ENCODE peak calls at places on chromosomes 6 and 20, in six cellular contexts. I is fibroblast of mammary gland; F is DND-41; Q is CD8-positive, alpha-beta T cell; S is COR-L47; M is WTC11. J is an unnamed sample.

GRCh38 chr20:24647713-24648112 is 178.3 kb downstream of the SYNDIG1 start:
- DNase-seq in Q (no peak), F (no peak), I (no peak), M (no peak), S (no peak), J (no peak)

GRCh38 chr6:17633465-17634188 is 33.5 kb downstream of the FAM8A1 start:
- DNase-seq in Q (no peak), F (no peak), S (no peak), M (no peak), I (no peak), J (no peak)

GRCh38 chr6:16058188-16058780 is 70.6 kb upstream of the MYLIP start:
- DNase-seq in S (no peak), I (no peak), M (no peak), F (no peak), Q (no peak), J (no peak)

GRCh38 chr20:10115021-10115420 is 80.2 kb downstream of the ANKEF1 start:
- DNase-seq in F (no peak), M (no peak), I (peak), Q (no peak), S (no peak), J (no peak)

GRCh38 chr20:44357555-44358130 is 2.1 kb downstream of the HNF4A start:
- DNase-seq in M (no peak), F (no peak), I (no peak), Q (no peak), S (no peak), J (no peak)

GRCh38 chr6:137286926-137287325 is 67.7 kb upstream of the IFNGR1 start:
- DNase-seq in Q (no peak), M (no peak), S (no peak), F (no peak), I (peak), J (no peak)

GRCh38 chr20:17823382-17824144 is 123.8 kb downstream of the BANF2 start:
- DNase-seq in Q (no peak), F (no peak), M (no peak), S (no peak), I (no peak), J (no peak)

GRCh38 chr20:8393356-8393755 is 261.3 kb downstream of the PLCB1 start:
- DNase-seq in F (no peak), S (no peak), Q (no peak), I (no peak), M (no peak), J (no peak)

GRCh38 chr20:51941503-51941902 is 139.2 kb upstream of the SALL4 start:
- DNase-seq in M (no peak), Q (no peak), I (no peak), S (no peak), F (no peak), J (no peak)

GRCh38 chr6:156779206-156780116 is 2.3 kb downstream of the ARID1B start:
- DNase-seq in F (peak), I (no peak), Q (peak), M (peak), S (no peak), J (peak)

GRCh38 chr20:6582449-6582848 is 185.0 kb upstream of the BMP2 start:
- DNase-seq in S (no peak), Q (no peak), I (no peak), F (no peak), M (no peak), J (no peak)

GRCh38 chr6:14266266-14266665 is 148.7 kb downstream of the CD83 start:
- DNase-seq in S (no peak), F (no peak), I (no peak), Q (no peak), M (no peak), J (no peak)

GRCh38 chr20:60034231-60035110 is 76.2 kb downstream of the CDH26 start:
- DNase-seq in I (no peak), M (no peak), S (no peak), F (no peak), Q (no peak), J (no peak)

GRCh38 chr20:58471161-58471834 is 43.9 kb downstream of the APCDD1L start:
- DNase-seq in F (no peak), Q (no peak), S (no peak), I (peak), M (no peak), J (no peak)

GRCh38 chr6:11806561-11807317 is 28.1 kb upstream of the ADTRP start:
- DNase-seq in M (no peak), F (peak), I (no peak), S (no peak), Q (no peak), J (no peak)

GRCh38 chr20:1684872-1685271 is 27.3 kb upstream of the SIRPG start:
- DNase-seq in Q (no peak), F (no peak), M (no peak), S (no peak), I (no peak), J (no peak)

GRCh38 chr20:63145156-63145555 is 70.8 kb downstream of the YTHDF1 start:
- DNase-seq in S (no peak), M (no peak), F (no peak), I (peak), Q (no peak), J (no peak)

GRCh38 chr6:121533321-121533841 is 97.9 kb downstream of the GJA1 start:
- DNase-seq in Q (no peak), I (no peak), F (no peak), M (no peak), S (peak), J (no peak)

GRCh38 chr20:1619861-1620444 is at the start of gene SIRPB1:
- DNase-seq in M (no peak), I (no peak), S (no peak), Q (no peak), F (peak), J (peak)

GRCh38 chr6:38499697-38500096 is 140.0 kb downstream of the BTBD9 start:
- DNase-seq in M (no peak), I (no peak), F (no peak), Q (no peak), S (no peak), J (no peak)

GRCh38 chr20:63873477-63873971 is 8.5 kb downstream of the TPD52L2 start:
- DNase-seq in M (no peak), I (peak), S (no peak), Q (no peak), F (no peak), J (no peak)

GRCh38 chr20:63122626-63123025 is 93.3 kb downstream of the YTHDF1 start:
- DNase-seq in Q (no peak), F (no peak), M (no peak), I (no peak), S (no peak), J (no peak)

GRCh38 chr20:46936415-46937139 is 41.9 kb downstream of the EYA2 start:
- DNase-seq in M (no peak), S (no peak), I (no peak), F (no peak), Q (no peak), J (no peak)

GRCh38 chr6:18555750-18556149 is 168.6 kb downstream of the RNF144B start:
- DNase-seq in M (no peak), I (no peak), F (no peak), S (no peak), Q (no peak), J (no peak)

GRCh38 chr6:24887520-24887919 is 48.2 kb downstream of the RIPOR2 start:
- DNase-seq in M (no peak), F (no peak), I (no peak), S (no peak), Q (no peak), J (no peak)

GRCh38 chr20:38601216-38602184 is at the start of gene ARHGAP40:
- DNase-seq in Q (no peak), S (no peak), M (peak), F (no peak), I (peak), J (no peak)

GRCh38 chr6:42210551-42210950 is 7.1 kb downstream of the MRPS10 start:
- DNase-seq in I (peak), F (no peak), S (peak), M (no peak), Q (no peak), J (no peak)

GRCh38 chr6:116253505-116254296 is at the start of gene TSPYL4:
- DNase-seq in M (peak), F (peak), I (peak), S (peak), Q (peak), J (peak)

J was measured in naive thymus-derived CD4-positive, alpha-beta T cell.